ENCODE peak calls at places on chromosomes 4 and X, in four cellular contexts. G, E, A and P are unnamed samples. For H3K4me1 and H3K27me3, the result is how much of the 10 kb centered on the place peaks cover.

GRCh38 chr4:41579043-41579442 is 41.1 kb downstream of the LIMCH1 start:
- DNase-seq in A (no peak), E (no peak), G (no peak), P (no peak)

GRCh38 chrX:49029876-49030275 is 13.3 kb downstream of the TFE3 start:
- DNase-seq in G (no peak), E (no peak), A (peak), P (no peak)

GRCh38 chr4:41796545-41797210 is 48.2 kb upstream of the PHOX2B start:
- DNase-seq in A (peak), E (peak), G (no peak), P (no peak)

GRCh38 chr4:176380352-176381157 is 60.8 kb downstream of the SPCS3 start:
- DNase-seq in G (no peak), A (no peak), E (no peak), P (no peak)

GRCh38 chr4:20386001-20386740 is 134.5 kb downstream of the SLIT2 start:
- DNase-seq in A (no peak), E (no peak), G (no peak), P (no peak)

GRCh38 chrX:153606503-153606902 is 7.6 kb upstream of the CCNQ start:
- DNase-seq in A (no peak), G (no peak), E (no peak), P (no peak)

GRCh38 chr4:19348746-19349145 is 903.0 kb upstream of the SLIT2 start:
- DNase-seq in A (no peak), G (no peak), E (no peak), P (no peak)

GRCh38 chrX:132199941-132200340 is 19.3 kb downstream of the RAP2C start:
- DNase-seq in A (no peak), G (no peak), E (no peak), P (no peak)

GRCh38 chr4:126591583-126591982 is 1041.2 kb upstream of the INTU start:
- DNase-seq in E (no peak), A (no peak), G (no peak), P (no peak)

GRCh38 chrX:39802354-39802753 is 295.4 kb downstream of the BCOR start:
- DNase-seq in E (no peak), A (no peak), G (no peak), P (no peak)

GRCh38 chr4:107379054-107379869 is 340.8 kb downstream of the PAPSS1 start:
- DNase-seq in E (no peak), G (no peak), A (no peak), P (no peak)

GRCh38 chr4:186500721-186501304 is 54.6 kb downstream of the MTNR1A start:
- DNase-seq in E (no peak), G (no peak), A (peak), P (no peak)

GRCh38 chr4:168257663-168258235 is 60.8 kb downstream of the DDX60 start:
- DNase-seq in G (no peak), E (peak), A (no peak), P (no peak)

GRCh38 chrX:115539841-115540240 is 21.1 kb upstream of the PLS3 start:
- DNase-seq in G (no peak), E (no peak), A (no peak), P (no peak)

GRCh38 chr4:170716868-170717267 is 627.1 kb upstream of the AADAT start:
- DNase-seq in G (no peak), E (no peak), A (no peak), P (no peak)

GRCh38 chr4:8640816-8641215 is 48.3 kb downstream of the CPZ start:
- DNase-seq in E (no peak), G (no peak), A (no peak), P (no peak)

GRCh38 chrX:13894888-13895564 is 78.1 kb upstream of the GPM6B start:
- DNase-seq in G (no peak), A (no peak), E (no peak), P (no peak)

GRCh38 chrX:10988653-10989052 is 122.5 kb upstream of the HCCS start:
- DNase-seq in A (no peak), G (no peak), E (no peak), P (no peak)

GRCh38 chr4:74291468-74291867 is 16.8 kb upstream of the EPGN start:
- DNase-seq in A (no peak), G (no peak), E (no peak), P (no peak)

GRCh38 chr4:125762537-125762936 is 447.8 kb downstream of the FAT4 start:
- DNase-seq in E (no peak), A (no peak), G (no peak), P (no peak)

GRCh38 chr4:145320269-145320668 is 139.9 kb upstream of the OTUD4 start:
- DNase-seq in G (no peak), E (no peak), A (no peak), P (no peak)

GRCh38 chr4:13543091-13543581 is 1.2 kb downstream of the NKX3-2 start:
- DNase-seq in E (no peak), G (no peak), A (no peak), P (no peak)
- H3K4me1 ChIP-seq in E (half or more), G (under half), A (under half), P (under half)

GRCh38 chrX:134546187-134546586 is 86.2 kb downstream of the HPRT1 start:
- DNase-seq in A (no peak), G (no peak), E (no peak), P (no peak)
- H3K27me3 ChIP-seq in A (under half), G (under half), E (under half), P (under half)

GRCh38 chr4:94455081-94455480 is 3.3 kb downstream of the PDLIM5 start:
- DNase-seq in G (peak), E (peak), A (no peak), P (peak)
- H3K27ac ChIP-seq in G (peak), E (peak), A (no peak), P (no peak)

DNA sequence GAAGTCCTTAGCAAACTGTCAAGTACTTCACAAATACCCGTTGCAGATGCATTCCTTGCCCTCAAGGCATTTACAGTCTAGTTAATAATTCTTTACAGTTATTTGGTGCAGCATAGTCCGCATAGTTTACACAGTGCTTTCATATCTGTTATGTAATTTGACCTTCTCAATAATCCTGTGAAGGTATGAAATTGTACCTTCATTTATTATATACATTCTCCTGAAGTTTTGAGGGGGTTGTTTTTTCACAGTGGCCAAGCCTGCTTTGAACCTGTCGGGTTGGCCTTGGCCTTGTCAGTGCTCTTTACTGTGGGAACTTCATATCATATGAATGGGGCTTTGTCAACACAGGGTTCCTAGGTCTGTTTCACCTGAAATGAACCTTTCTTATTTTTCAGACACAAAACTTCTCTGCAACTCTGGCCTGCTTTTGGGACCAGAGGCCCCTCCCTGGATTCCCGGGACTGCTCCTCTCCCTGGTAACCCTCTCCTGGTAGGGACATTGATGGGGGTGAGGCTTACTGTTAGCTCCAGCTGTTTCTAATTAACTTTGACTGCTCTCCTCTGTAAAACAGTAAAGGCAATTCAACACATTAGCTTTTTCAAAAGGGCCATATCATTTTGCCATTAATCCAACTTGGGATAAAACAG is 9.1 kb downstream of the IGFBP7 start:
- DNase-seq in A (no peak), E (no peak), G (no peak), P (no peak)
- H3K4me1 ChIP-seq in A (under half), E (half or more), G (under half), P (under half)

GRCh38 chr4:112517911-112518310 is 1.9 kb upstream of the NEUROG2 start:
- DNase-seq in G (no peak), E (no peak), A (no peak), P (no peak)

GRCh38 chr4:112516401-112517066 is 554 bp upstream of the NEUROG2 start:
- DNase-seq in A (peak), G (no peak), E (no peak), P (peak)

GRCh38 chr4:112516076-112516385 is at the start of gene NEUROG2:
- DNase-seq in E (no peak), G (no peak), A (no peak), P (no peak)

GRCh38 chr4:112518675-112519074 is 2.7 kb upstream of the NEUROG2 start:
- DNase-seq in E (no peak), A (no peak), G (no peak), P (no peak)

DNA sequence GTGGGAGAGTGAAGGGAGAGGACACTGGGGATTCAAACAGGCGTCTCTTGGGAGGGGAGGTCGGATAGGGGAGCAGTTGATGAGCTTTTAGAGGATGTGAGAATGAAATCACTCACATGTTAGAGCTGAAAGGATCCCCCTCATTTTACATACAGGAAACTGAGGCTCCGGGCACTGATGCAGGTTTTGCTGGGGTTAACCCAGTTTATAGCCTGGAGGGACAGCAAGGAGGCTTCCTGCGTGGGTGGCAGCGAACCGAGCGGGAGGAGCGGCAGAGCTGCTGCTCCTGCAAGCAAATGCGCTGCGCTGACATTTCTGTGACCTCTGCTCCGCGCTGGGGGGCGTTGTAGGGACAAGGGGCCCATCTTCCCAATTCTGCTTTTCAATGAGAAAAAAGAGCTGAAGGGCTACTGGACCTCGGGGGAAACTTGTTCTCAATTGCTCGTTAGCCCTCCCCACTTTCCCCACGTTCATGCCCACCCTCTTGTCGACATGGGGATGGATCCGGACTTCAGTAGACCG is 1.1 kb upstream of the NEUROG2 start:
- DNase-seq in A (peak), E (no peak), G (no peak), P (no peak)
- H3K27me3 ChIP-seq in A (half or more), E (half or more), G (under half), P (under half)

GRCh38 chrX:150314186-150314585 is 48.9 kb upstream of the MAMLD1 start:
- DNase-seq in G (no peak), A (no peak), E (no peak), P (no peak)

GRCh38 chrX:150313514-150313913 is 49.6 kb upstream of the MAMLD1 start:
- DNase-seq in A (peak), E (no peak), G (no peak), P (no peak)

GRCh38 chrX:150310881-150311280 is 52.2 kb upstream of the MAMLD1 start:
- DNase-seq in G (no peak), E (no peak), A (peak), P (no peak)

GRCh38 chrX:150310417-150310816 is 52.7 kb upstream of the MAMLD1 start:
- DNase-seq in E (no peak), A (no peak), G (no peak), P (no peak)

GRCh38 chrX:150312931-150313330 is 50.2 kb upstream of the MAMLD1 start:
- DNase-seq in A (no peak), E (no peak), G (no peak), P (no peak)
- H3K27ac ChIP-seq in A (no peak), E (no peak), G (no peak), P (no peak)

DNA sequence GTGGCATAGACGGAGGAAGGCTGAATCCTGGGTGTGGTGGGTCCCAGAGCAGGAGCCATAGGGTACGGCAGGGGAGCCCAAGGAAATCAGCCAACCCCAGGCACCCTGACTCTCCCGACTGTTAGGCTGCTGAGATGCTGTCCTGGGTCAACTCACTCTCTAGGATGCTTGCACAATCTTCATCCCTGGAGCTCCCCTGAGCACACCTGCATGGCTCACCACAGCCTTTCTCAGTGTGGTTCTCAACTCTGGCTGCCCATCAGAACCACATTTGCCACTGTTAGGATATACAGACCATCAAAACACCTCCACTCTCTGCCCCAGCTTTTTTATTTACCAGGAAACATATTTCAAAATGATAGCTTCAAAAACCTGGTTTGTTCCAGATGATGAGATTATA is 236.3 kb downstream of the FBXW7 start:
- DNase-seq in E (no peak), A (no peak), G (no peak), P (no peak)
- H3K4me1 ChIP-seq in E (under half), A (under half), G (under half), P (under half)

GRCh38 chrX:2581296-2581695 is 80.5 kb upstream of the DHRSX start:
- DNase-seq in A (no peak), E (no peak), G (no peak), P (no peak)

GRCh38 chrX:2583194-2584162 is 82.7 kb upstream of the DHRSX start:
- DNase-seq in A (no peak), E (no peak), G (no peak), P (no peak)

GRCh38 chrX:2584659-2585470 is 84.1 kb upstream of the DHRSX start:
- DNase-seq in A (no peak), E (no peak), G (no peak), P (peak)

GRCh38 chrX:2587146-2587545 is 86.4 kb upstream of the DHRSX start:
- DNase-seq in E (no peak), A (no peak), G (no peak), P (no peak)

GRCh38 chrX:2584216-2584615 is 83.4 kb upstream of the DHRSX start:
- DNase-seq in E (no peak), G (no peak), A (peak), P (no peak)
- H3K27me3 ChIP-seq in E (under half), G (under half), A (under half), P (under half)